ENCODE peak calls at places on chromosomes 5 and 9, in nine cellular contexts. H is RWPE1, D is AG10803, L is mesothelial cell of epicardium, S is Calu3, A is lower lobe of right lung, N is IMR-90, J is glutamatergic neuron, V is epithelial cell of esophagus. X is an unnamed sample.

GRCh38 chr5:67901816-67902496 is 313.6 kb upstream of the PIK3R1 start:
- DNase-seq in N (no peak), H (no peak), V (no peak), A (no peak), L (no peak), J (no peak), S (no peak), D (peak; percentile 47), X (no peak)

GRCh38 chr9:131651599-131651998 is 88.3 kb downstream of the RAPGEF1 start:
- DNase-seq in V (peak; percentile 92), A (no peak), H (peak; percentile 68), J (no peak), S (no peak), N (peak; percentile 69), D (peak; percentile 73), L (no peak), X (no peak)

GRCh38 chr5:119267958-119268386 is 87.8 kb upstream of the TNFAIP8 start:
- DNase-seq in H (peak; percentile 91), N (peak; percentile 95), J (peak; percentile 95), V (peak; percentile 94), L (peak; percentile 79), S (peak; percentile 93), D (peak; percentile 91), A (peak; percentile 95), X (peak; percentile 95)

GRCh38 chr9:93193373-93193725 is 9.4 kb downstream of the WNK2 start:
- DNase-seq in J (no peak), N (no peak), S (peak; percentile 57), L (no peak), V (peak; percentile 21), A (peak; percentile 44), H (no peak), D (no peak), X (no peak)

GRCh38 chr5:657570-657969 is 35.6 kb downstream of the TPPP start:
- DNase-seq in H (peak; percentile 64), N (peak; percentile 93), L (no peak), J (no peak), V (peak; percentile 41), S (peak; percentile 22), D (peak; percentile 25), A (peak; percentile 34), X (no peak)

GRCh38 chr5:73370076-73370475 is 78.5 kb downstream of the FOXD1 start:
- DNase-seq in N (no peak), H (no peak), D (no peak), A (no peak), J (no peak), S (no peak), V (no peak), L (no peak), X (no peak)

GRCh38 chr9:16524078-16524477 is 346.4 kb downstream of the BNC2 start:
- DNase-seq in S (no peak), N (no peak), D (no peak), V (no peak), H (no peak), L (no peak), A (no peak), J (no peak), X (no peak)

GRCh38 chr5:150516011-150516410 is 8.1 kb downstream of the NDST1 start:
- DNase-seq in V (no peak), L (no peak), N (peak; percentile 85), S (peak; percentile 65), J (no peak), D (peak; percentile 76), A (no peak), H (no peak), X (no peak)

GRCh38 chr5:57313716-57314115 is 139.9 kb downstream of the GPBP1 start:
- DNase-seq in N (no peak), V (peak; percentile 65), J (no peak), H (no peak), L (no peak), D (no peak), A (no peak), S (no peak), X (no peak)

DNA sequence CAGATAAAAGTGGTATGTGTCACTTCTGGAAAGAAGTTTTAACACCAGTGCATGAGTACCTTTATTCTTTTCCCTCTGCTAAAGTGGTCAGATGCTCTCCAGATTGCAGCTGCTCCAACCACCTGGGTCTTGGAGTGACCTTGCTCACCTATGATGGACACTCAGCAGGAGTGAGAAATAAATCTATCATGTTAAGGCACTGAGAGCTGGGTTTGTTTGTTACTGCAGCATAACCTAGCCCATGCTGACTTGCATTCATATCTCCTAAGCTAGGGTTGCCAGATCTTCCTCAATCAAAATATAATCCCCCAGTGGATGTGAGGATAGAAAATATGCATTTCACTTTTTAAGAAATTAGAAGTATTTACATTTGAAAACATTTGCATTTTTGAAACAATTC is 295.9 kb downstream of the AGTPBP1 start:
- DNase-seq in H (no peak), V (no peak), L (no peak), D (no peak), S (no peak), A (no peak), J (no peak), N (no peak), X (no peak)
- TF ChIP-seq CTCF in H (no peak), V (no peak), L (no peak), D (no peak), S (no peak), A (no peak), J (no peak), N (no peak), X (no peak)

GRCh38 chr9:7342721-7343120 is 456.9 kb downstream of the DMAC1 start:
- DNase-seq in S (no peak), L (no peak), H (no peak), A (no peak), N (no peak), J (no peak), D (no peak), V (no peak), X (no peak)

GRCh38 chr9:7347556-7347955 is 452.0 kb downstream of the DMAC1 start:
- DNase-seq in H (no peak), N (no peak), L (no peak), S (no peak), D (no peak), J (no peak), A (no peak), V (no peak), X (no peak)

GRCh38 chr9:7346144-7346543 is 453.4 kb downstream of the DMAC1 start:
- DNase-seq in J (no peak), H (no peak), D (no peak), V (no peak), S (no peak), N (no peak), A (no peak), L (no peak), X (no peak)

DNA sequence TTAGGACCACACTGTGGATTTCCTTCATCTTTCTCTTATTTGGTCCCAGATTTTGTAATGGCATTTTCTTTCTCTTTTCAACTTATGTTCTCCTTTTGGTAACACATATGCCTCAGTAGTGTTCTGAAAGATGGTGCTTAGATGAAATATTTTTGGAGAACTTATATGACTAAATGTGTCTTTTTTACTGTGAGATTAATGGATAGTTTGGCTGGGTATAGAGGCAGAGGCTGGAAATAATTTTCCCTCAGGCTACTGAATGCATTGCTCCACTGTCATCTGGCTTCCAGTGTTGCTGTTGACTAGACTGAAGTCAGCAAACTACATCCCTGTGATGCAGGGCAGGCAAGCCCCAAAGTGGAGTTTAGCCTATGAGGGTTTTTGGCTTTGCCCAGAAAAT is 450.9 kb downstream of the DMAC1 start:
- DNase-seq in D (no peak), V (no peak), A (no peak), S (no peak), L (no peak), N (no peak), J (no peak), H (no peak), X (no peak)
- TF ChIP-seq CTCF in D (no peak), V (no peak), A (no peak), S (no peak), L (no peak), N (no peak), J (no peak), H (no peak), X (no peak)

GRCh38 chr9:126390923-126391322 is 64.3 kb downstream of the MVB12B start:
- DNase-seq in L (no peak), N (no peak), V (no peak), A (no peak), S (no peak), H (no peak), D (no peak), J (no peak), X (no peak)
- TF ChIP-seq CTCF in L (no peak), N (no peak), V (no peak), A (no peak), S (no peak), H (no peak), D (no peak), J (no peak), X (no peak)

GRCh38 chr9:18791074-18791473 is 241.9 kb downstream of the SAXO1 start:
- DNase-seq in N (peak; percentile 12), D (no peak), S (peak; percentile 29), L (peak; percentile 54), V (peak; percentile 16), J (peak; percentile 74), H (no peak), A (no peak), X (no peak)
- TF ChIP-seq CTCF in N (peak; percentile 37), D (peak; percentile 8), S (peak; percentile 19), L (peak; percentile 61), V (peak; percentile 22), J (peak; percentile 79), H (no peak), A (no peak), X (no peak)

GRCh38 chr5:102545175-102545574 is 46.4 kb upstream of the SLCO6A1 start:
- DNase-seq in S (peak; percentile 54), D (no peak), N (no peak), L (no peak), A (no peak), H (no peak), J (peak; percentile 71), V (peak; percentile 12), X (no peak)
- TF ChIP-seq CTCF in S (peak; percentile 53), D (peak; percentile 10), N (peak; percentile 15), L (no peak), A (no peak), H (no peak), J (peak; percentile 56), V (peak; percentile 19), X (peak; percentile 17)

X was measured in CD14-positive monocyte.